ENCODE peak calls at places on chromosomes 1 and 21, in nine cellular contexts. H is left lung; G is CD8-positive, alpha-beta memory T cell; O is SK-N-SH; M is HCT116; T is IMR-90; B is kidney; A is right lobe of liver; R is iPS DF 6.9. Q is an unnamed sample. For H3K4me1, the result is how much of the 10 kb centered on the place peaks cover.

GRCh38 chr1:176206006-176206960 is 803 bp downstream of the COP1 start:
- DNase-seq in H (peak), G (no peak), O (peak), M (no peak), T (peak), B (no peak), A (peak), R (no peak), Q (peak)

GRCh38 chr1:108829498-108829916 is 27.4 kb downstream of the AKNAD1 start:
- DNase-seq in H (no peak), G (no peak), O (no peak), M (no peak), T (peak), B (no peak), A (peak), R (no peak), Q (no peak)

GRCh38 chr1:6409053-6409452 is 10.7 kb downstream of the HES2 start:
- DNase-seq in H (no peak), G (no peak), O (no peak), M (no peak), T (no peak), B (no peak), A (no peak), R (no peak), Q (no peak)

GRCh38 chr21:29025328-29025713 is 853 bp downstream of the USP16 start:
- DNase-seq in H (no peak), G (peak), O (no peak), M (no peak), T (peak), B (no peak), A (no peak), R (no peak), Q (no peak)

GRCh38 chr1:113808450-113809195 is 3.7 kb downstream of the RSBN1 start:
- DNase-seq in H (no peak), G (no peak), O (no peak), M (no peak), T (no peak), B (no peak), A (no peak), R (no peak), Q (no peak)

GRCh38 chr21:34992180-34992579 is 56.9 kb downstream of the RUNX1 start:
- DNase-seq in H (no peak), G (no peak), O (no peak), M (no peak), T (no peak), B (no peak), A (no peak), R (no peak), Q (no peak)

GRCh38 chr1:162035241-162035640 is 11.6 kb upstream of the OLFML2B start:
- DNase-seq in H (no peak), G (no peak), O (no peak), M (no peak), T (no peak), B (peak), A (no peak), R (no peak), Q (no peak)

GRCh38 chr21:24259241-24259640 is 1348.0 kb downstream of the MRPL39 start:
- DNase-seq in H (no peak), G (no peak), O (no peak), M (no peak), T (peak), B (no peak), A (no peak), R (no peak), Q (no peak)

GRCh38 chr1:97243973-97244560 is 522.5 kb downstream of the PTBP2 start:
- DNase-seq in H (no peak), G (no peak), O (peak), M (peak), T (peak), B (no peak), A (no peak), R (no peak), Q (no peak)

GRCh38 chr1:156815307-156815826 is 1.3 kb downstream of the SH2D2A start:
- DNase-seq in H (no peak), G (no peak), O (peak), M (no peak), T (peak), B (peak), A (no peak), R (no peak), Q (peak)

GRCh38 chr21:32114434-32115063 is 164.3 kb downstream of the MIS18A start:
- DNase-seq in H (no peak), G (no peak), O (no peak), M (no peak), T (no peak), B (no peak), A (no peak), R (no peak), Q (no peak)

GRCh38 chr1:203117611-203118575 is 9.6 kb upstream of the ADORA1 start:
- DNase-seq in H (peak), G (no peak), O (peak), M (peak), T (peak), B (peak), A (peak), R (peak), Q (peak)

GRCh38 chr21:17688912-17689874 is 76.5 kb upstream of the BTG3 start:
- DNase-seq in H (no peak), G (peak), O (no peak), M (peak), T (peak), B (peak), A (no peak), R (no peak), Q (no peak)

GRCh38 chr1:220809187-220809550 is 22.5 kb downstream of the MTARC1 start:
- DNase-seq in H (no peak), G (no peak), O (no peak), M (no peak), T (no peak), B (no peak), A (no peak), R (no peak), Q (no peak)

DNA sequence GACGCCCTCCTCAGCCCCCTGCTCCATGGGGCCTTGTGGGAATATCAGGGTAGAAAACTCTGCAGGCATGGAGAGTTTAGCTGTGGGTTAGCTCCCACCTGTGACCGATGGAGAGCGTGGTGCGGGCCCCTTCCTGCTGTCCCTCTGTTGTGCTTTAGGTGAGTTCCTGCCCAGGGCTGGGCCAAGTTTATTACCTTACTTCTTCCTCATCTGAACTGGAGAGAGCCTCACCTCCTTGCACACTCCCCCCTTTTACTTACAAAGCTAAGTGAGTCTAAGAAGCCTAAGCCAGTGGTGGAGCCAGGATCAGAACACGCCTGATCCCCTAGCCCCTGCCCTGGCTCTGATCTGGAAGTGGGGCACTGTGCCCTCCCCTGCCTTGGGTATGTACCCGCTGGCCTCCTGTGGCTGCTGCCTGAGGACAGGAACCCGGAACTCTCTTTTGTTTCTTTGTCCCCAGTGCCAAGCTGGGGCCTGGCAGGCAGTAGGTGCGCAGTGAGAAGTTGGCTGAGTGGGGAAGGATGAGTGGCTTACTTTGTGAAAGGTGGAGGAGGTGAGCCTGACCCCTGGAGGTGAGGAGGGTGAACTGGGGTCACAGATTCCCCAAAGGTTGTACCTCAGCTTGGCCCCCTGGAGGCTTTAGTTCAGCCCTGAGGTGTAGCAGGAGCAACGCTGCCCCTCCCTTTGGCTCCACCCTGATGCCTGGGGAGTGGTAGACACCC is 32.9 kb downstream of the ARHGEF10L start:
- DNase-seq in H (no peak), G (no peak), O (no peak), M (no peak), T (no peak), B (no peak), A (no peak), R (no peak), Q (no peak)
- H3K4me1 ChIP-seq in H (under half), G (under half), O (under half), M (half or more), T (under half), B (under half), A (under half), R (under half), Q (under half)

GRCh38 chr1:26036756-26037281 is 9.1 kb downstream of the SLC30A2 start:
- DNase-seq in H (no peak), G (no peak), O (no peak), M (no peak), T (no peak), B (no peak), A (no peak), R (no peak), Q (no peak)

GRCh38 chr1:26037904-26038303 is 8.0 kb downstream of the SLC30A2 start:
- DNase-seq in H (no peak), G (no peak), O (no peak), M (no peak), T (no peak), B (no peak), A (no peak), R (no peak), Q (no peak)

GRCh38 chr1:26035203-26035958 is 10.5 kb downstream of the SLC30A2 start:
- DNase-seq in H (peak), G (peak), O (peak), M (peak), T (peak), B (peak), A (peak), R (peak), Q (peak)

GRCh38 chr1:26034504-26035202 is 11.3 kb downstream of the SLC30A2 start:
- DNase-seq in H (no peak), G (no peak), O (peak), M (no peak), T (no peak), B (no peak), A (no peak), R (no peak), Q (no peak)

GRCh38 chr1:26035959-26036755 is 9.8 kb downstream of the SLC30A2 start:
- DNase-seq in H (peak), G (peak), O (peak), M (peak), T (peak), B (peak), A (peak), R (peak), Q (peak)
- H3K27ac ChIP-seq in H (peak), G (peak), O (peak), M (peak), T (no peak), B (peak), A (peak), R (no peak), Q (no peak)

GRCh38 chr1:217891966-217892365 is 260.8 kb downstream of the SPATA17 start:
- DNase-seq in H (no peak), G (no peak), O (no peak), M (no peak), T (no peak), B (no peak), A (no peak), R (no peak), Q (no peak)

GRCh38 chr1:217892750-217893149 is 261.6 kb downstream of the SPATA17 start:
- DNase-seq in H (no peak), G (no peak), O (no peak), M (no peak), T (no peak), B (no peak), A (no peak), R (no peak), Q (no peak)

GRCh38 chr1:217895817-217896216 is 264.7 kb downstream of the SPATA17 start:
- DNase-seq in H (no peak), G (no peak), O (no peak), M (no peak), T (no peak), B (no peak), A (no peak), R (no peak), Q (no peak)

GRCh38 chr1:217897121-217897520 is 266.0 kb downstream of the SPATA17 start:
- DNase-seq in H (no peak), G (no peak), O (no peak), M (no peak), T (no peak), B (no peak), A (no peak), R (no peak), Q (no peak)

GRCh38 chr1:217896490-217896889 is 265.3 kb downstream of the SPATA17 start:
- DNase-seq in H (no peak), G (no peak), O (no peak), M (no peak), T (no peak), B (no peak), A (no peak), R (no peak), Q (no peak)
- H3K4me1 ChIP-seq in H (under half), G (under half), O (under half), M (under half), T (under half), B (under half), A (under half), R (under half), Q (under half)

GRCh38 chr1:8419861-8420260 is 101.9 kb downstream of the SLC45A1 start:
- DNase-seq in H (no peak), G (no peak), O (no peak), M (no peak), T (no peak), B (no peak), A (no peak), R (no peak), Q (no peak)
- H3K27ac ChIP-seq in H (no peak), G (no peak), O (no peak), M (no peak), T (peak), B (peak), A (peak), R (no peak), Q (no peak)

GRCh38 chr1:111238056-111238795 is 10.7 kb downstream of the CHI3L2 start:
- DNase-seq in H (no peak), G (no peak), O (no peak), M (no peak), T (no peak), B (no peak), A (no peak), R (no peak), Q (no peak)
- H3K4me1 ChIP-seq in H (under half), G (under half), O (under half), M (under half), T (under half), B (under half), A (under half), R (under half), Q (under half)

GRCh38 chr1:160671603-160672002 is 24.8 kb upstream of the SLAMF1 start:
- DNase-seq in H (no peak), G (no peak), O (no peak), M (no peak), T (no peak), B (no peak), A (no peak), R (no peak), Q (no peak)
- H3K27ac ChIP-seq in H (no peak), G (no peak), O (no peak), M (no peak), T (no peak), B (no peak), A (no peak), R (no peak), Q (no peak)